ENCODE peak calls at places on chromosomes 1 and 21, in eight cellular contexts. Z is adipocyte, D is body of pancreas, X is transverse colon, H is HAP-1, K is cardiac muscle cell, J is Karpas-422, T is tibial artery. A is an unnamed sample.

GRCh38 chr1:109535971-109536491 is 3.6 kb upstream of the GPR61 start:
- DNase-seq in Z (no peak), H (no peak), K (no peak), T (no peak), X (no peak), J (no peak), D (no peak), A (no peak)

GRCh38 chr1:61504840-61505239 is 220.1 kb downstream of the TM2D1 start:
- DNase-seq in K (peak; percentile 81), T (no peak), X (no peak), H (no peak), Z (peak; percentile 49), D (no peak), J (no peak), A (peak; percentile 42)

GRCh38 chr1:234647245-234647644 is 37.3 kb upstream of the IRF2BP2 start:
- DNase-seq in T (no peak), X (no peak), K (no peak), H (no peak), D (peak; percentile 71), J (peak; percentile 74), Z (no peak), A (no peak)

GRCh38 chr1:3127738-3128137 is 58.7 kb downstream of the PRDM16 start:
- DNase-seq in T (peak; percentile 92), X (no peak), K (no peak), Z (no peak), D (no peak), H (no peak), J (no peak), A (no peak)

GRCh38 chr1:179743679-179744400 is 749 bp downstream of the FAM163A start:
- DNase-seq in D (peak; percentile 6), X (no peak), H (no peak), Z (peak; percentile 10), J (no peak), T (no peak), K (peak; percentile 49), A (peak; percentile 40)

GRCh38 chr1:178371236-178371635 is 125.5 kb downstream of the CLEC20A start:
- DNase-seq in K (peak; percentile 44), T (no peak), H (no peak), D (no peak), X (no peak), J (no peak), Z (peak; percentile 63), A (no peak)

GRCh38 chr1:235168375-235168774 is 7.3 kb upstream of the RBM34 start:
- DNase-seq in D (no peak), X (no peak), T (no peak), K (no peak), H (no peak), Z (no peak), J (no peak), A (no peak)

GRCh38 chr1:107840746-107841145 is 124.2 kb downstream of the VAV3 start:
- DNase-seq in X (no peak), H (no peak), Z (no peak), K (no peak), T (no peak), D (no peak), J (no peak), A (no peak)

GRCh38 chr1:12553963-12554362 is 64.0 kb downstream of the DHRS3 start:
- DNase-seq in H (no peak), J (peak; percentile 44), T (peak; percentile 61), X (no peak), Z (no peak), D (no peak), K (no peak), A (no peak)

GRCh38 chr1:66943361-66943969 is 18.7 kb downstream of the MIER1 start:
- DNase-seq in D (no peak), H (no peak), J (no peak), K (no peak), X (no peak), T (no peak), Z (no peak), A (no peak)

GRCh38 chr1:116306837-116307442 is 66.1 kb upstream of the ATP1A1 start:
- DNase-seq in X (no peak), K (no peak), Z (no peak), H (no peak), T (no peak), J (no peak), D (no peak), A (no peak)

GRCh38 chr1:46549697-46550681 is 1.5 kb downstream of the KNCN start:
- DNase-seq in X (no peak), J (peak; percentile 75), H (no peak), D (no peak), Z (peak; percentile 39), K (peak; percentile 67), T (no peak), A (peak; percentile 48)

GRCh38 chr1:227257964-227258363 is 60.3 kb downstream of the CDC42BPA start:
- DNase-seq in K (no peak), X (no peak), T (no peak), H (no peak), J (no peak), Z (no peak), D (no peak), A (no peak)

GRCh38 chr1:3453891-3454810 is at the start of gene ARHGEF16:
- DNase-seq in D (peak; percentile 94), Z (peak; percentile 66), J (no peak), X (peak; percentile 92), T (no peak), H (peak; percentile 36), K (peak; percentile 39), A (peak; percentile 59)

GRCh38 chr21:41641821-41642368 is 125.0 kb downstream of the RIPK4 start:
- DNase-seq in X (no peak), T (peak; percentile 93), J (no peak), D (peak; percentile 43), K (peak; percentile 94), H (no peak), Z (peak; percentile 94), A (no peak)

DNA sequence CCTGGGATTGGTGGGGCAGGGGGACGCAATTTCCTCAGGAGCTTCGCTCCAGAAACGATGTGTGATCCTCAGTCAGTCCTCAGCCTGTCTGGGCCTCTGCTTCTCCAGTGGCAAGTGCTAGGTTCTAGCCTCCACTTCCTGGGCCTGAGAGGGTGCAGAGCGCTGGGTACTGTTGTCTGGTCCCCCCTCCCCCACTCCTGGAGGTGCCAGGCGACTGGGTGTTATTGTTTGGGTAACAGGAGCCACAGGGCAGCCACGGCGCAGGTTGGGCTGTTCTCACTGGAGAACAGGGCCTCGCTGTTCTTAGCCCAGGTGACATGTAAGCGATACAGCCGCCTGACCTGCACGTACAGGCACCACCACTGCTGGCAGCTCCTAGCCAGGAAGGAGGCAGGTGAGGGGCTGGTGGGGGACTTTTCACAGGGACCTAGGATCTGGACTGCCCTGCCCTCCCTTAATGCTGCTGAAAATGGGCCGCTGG is 2.1 kb downstream of the RPS6KA1 start:
- DNase-seq in J (no peak), T (no peak), K (no peak), H (no peak), X (peak; percentile 63), D (peak; percentile 84), Z (no peak), A (no peak)
- H3K4me3 ChIP-seq in J (no peak overlapping the region), T (no peak overlapping the region), K (no peak overlapping the region), H (peak overlapping the region; percentile 64), X (no peak overlapping the region), D (no peak overlapping the region), Z (no peak overlapping the region), A (no peak overlapping the region)

DNA sequence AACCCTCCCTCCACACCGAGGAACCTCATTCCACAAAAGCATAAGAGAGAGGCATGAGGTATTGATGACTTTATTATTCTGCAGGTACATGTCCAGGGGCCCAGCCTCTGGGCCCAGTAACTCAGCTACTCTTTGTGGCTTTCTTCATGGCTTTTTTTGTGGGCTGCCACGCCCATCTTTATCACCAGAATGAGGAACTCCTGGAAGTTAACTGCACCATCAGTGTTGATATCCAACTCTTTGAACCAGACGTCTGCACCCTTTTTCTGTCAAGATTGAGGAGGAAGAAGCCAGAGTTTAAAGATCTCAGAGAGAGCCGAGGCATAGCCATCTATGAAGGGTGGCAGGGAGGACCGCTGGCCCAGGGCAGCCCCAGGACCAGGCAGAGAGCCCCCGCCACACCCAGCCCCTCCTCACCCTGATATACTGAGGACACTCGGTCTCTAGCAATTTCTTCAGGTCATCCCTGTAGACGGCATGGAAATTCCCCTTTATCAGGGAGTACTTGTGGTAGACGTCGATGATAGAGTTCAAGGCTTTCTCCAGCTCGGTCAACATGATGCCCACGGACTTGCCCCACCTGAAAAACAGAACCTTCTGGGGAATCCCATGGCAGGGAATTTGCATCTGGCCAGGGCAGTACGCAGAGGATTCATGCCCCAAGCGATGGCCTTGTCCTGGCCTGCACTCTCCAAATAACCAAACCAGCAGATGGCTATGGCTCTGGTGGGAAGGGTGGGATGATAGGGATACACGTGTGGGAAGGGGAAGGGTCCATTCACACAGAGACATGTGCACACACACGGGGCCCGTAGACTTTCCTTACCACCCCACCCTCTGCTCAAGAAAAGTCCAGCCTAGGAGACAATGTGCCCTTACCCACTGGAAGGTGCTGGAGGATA is 644 bp downstream of the S100A8 start:
- DNase-seq in Z (no peak), D (no peak), J (no peak), X (no peak), H (no peak), T (peak; percentile 24), K (no peak), A (no peak)
- H3K4me1 ChIP-seq in Z (peaks cover 4% of the 10 kb centered on the region), D (no peaks in the 10 kb centered on the region), J (no peaks in the 10 kb centered on the region), X (no peaks in the 10 kb centered on the region), H (no peaks in the 10 kb centered on the region), T (no peaks in the 10 kb centered on the region), K (no peaks in the 10 kb centered on the region), A (no peaks in the 10 kb centered on the region)

GRCh38 chr1:197927908-197928665 is 10.9 kb downstream of the LHX9 start:
- DNase-seq in K (no peak), D (no peak), Z (no peak), J (no peak), H (no peak), T (no peak), X (no peak), A (no peak)
- H3K27me3 ChIP-seq in K (peaks cover 61% of the 10 kb centered on the region), D (no peaks in the 10 kb centered on the region), Z (peaks cover 12% of the 10 kb centered on the region), J (no peaks in the 10 kb centered on the region), H (no peaks in the 10 kb centered on the region), T (no peaks in the 10 kb centered on the region), X (peaks cover 89% of the 10 kb centered on the region), A (no peaks in the 10 kb centered on the region)

GRCh38 chr1:185857447-185857846 is 123.3 kb downstream of the HMCN1 start:
- DNase-seq in K (no peak), J (no peak), Z (no peak), D (no peak), T (no peak), X (no peak), H (peak; percentile 52), A (no peak)

GRCh38 chr1:185853739-185854138 is 119.5 kb downstream of the HMCN1 start:
- DNase-seq in X (no peak), K (peak; percentile 81), T (no peak), D (no peak), Z (peak; percentile 92), H (no peak), J (no peak), A (no peak)

GRCh38 chr1:185860316-185860715 is 126.1 kb downstream of the HMCN1 start:
- DNase-seq in D (no peak), Z (no peak), T (no peak), K (peak; percentile 44), X (no peak), H (no peak), J (no peak), A (no peak)

GRCh38 chr1:185860876-185861275 is 126.7 kb downstream of the HMCN1 start:
- DNase-seq in Z (no peak), X (no peak), J (no peak), H (no peak), D (no peak), K (no peak), T (no peak), A (no peak)

GRCh38 chr1:185856482-185856881 is 122.3 kb downstream of the HMCN1 start:
- DNase-seq in X (no peak), H (no peak), D (no peak), K (no peak), J (no peak), T (no peak), Z (no peak), A (no peak)
- H3K4me3 ChIP-seq in X (no peak overlapping the region), H (no peak overlapping the region), D (no peak overlapping the region), K (no peak overlapping the region), J (no peak overlapping the region), T (peak overlapping the region; percentile 27), Z (peak overlapping the region; percentile 63), A (no peak overlapping the region)

A was measured in BE2C.